ENCODE peak calls at places on chromosome 10, in four cellular contexts. J is CD4-positive, CD25-positive, alpha-beta regulatory T cell; Q is Peyer's patch; R is endodermal cell. O is an unnamed sample. For H3K9me3, the result is how much of the 10 kb centered on the place peaks cover.

GRCh38 chr10:131930586-131931330 is 29.9 kb downstream of the PPP2R2D start:
- DNase-seq in J (no peak), Q (no peak), R (peak), O (no peak)

GRCh38 chr10:102779680-102780079 is 35.9 kb downstream of the WBP1L start:
- DNase-seq in J (no peak), Q (no peak), R (no peak), O (no peak)

GRCh38 chr10:95133997-95134396 is 60.0 kb upstream of the ACSM6 start:
- DNase-seq in J (no peak), Q (no peak), R (no peak), O (no peak)

GRCh38 chr10:43170491-43170890 is 32.2 kb downstream of the CSGALNACT2 start:
- DNase-seq in J (no peak), Q (no peak), R (no peak), O (no peak)

GRCh38 chr10:1404236-1404952 is 332.9 kb downstream of the ADARB2 start:
- DNase-seq in J (no peak), Q (peak), R (peak), O (no peak)

GRCh38 chr10:110860576-110861241 is 11.0 kb upstream of the PDCD4 start:
- DNase-seq in J (peak), Q (peak), R (peak), O (no peak)

GRCh38 chr10:122301055-122301810 is 30.1 kb downstream of the BTBD16 start:
- DNase-seq in J (no peak), Q (no peak), R (no peak), O (peak)

GRCh38 chr10:44311563-44311905 is 73.4 kb downstream of the CXCL12 start:
- DNase-seq in J (no peak), Q (no peak), R (no peak), O (no peak)

GRCh38 chr10:103636996-103637395 is 143.5 kb downstream of the NEURL1 start:
- DNase-seq in J (no peak), Q (no peak), R (no peak), O (no peak)

GRCh38 chr10:47020491-47020890 is 109.3 kb downstream of the PTPN20 start:
- DNase-seq in J (no peak), Q (no peak), R (peak), O (no peak)

GRCh38 chr10:101014966-101015581 is 15.5 kb downstream of the LZTS2 start:
- DNase-seq in J (no peak), Q (no peak), R (no peak), O (no peak)

GRCh38 chr10:99435986-99436633 is 5.7 kb upstream of the GOT1 start:
- DNase-seq in J (no peak), Q (no peak), R (no peak), O (no peak)

GRCh38 chr10:92829042-92829785 is 19.1 kb upstream of the EXOC6 start:
- DNase-seq in J (no peak), Q (no peak), R (peak), O (no peak)

GRCh38 chr10:33334170-33334838 is at the start of gene NRP1:
- DNase-seq in J (no peak), Q (peak), R (peak), O (no peak)

GRCh38 chr10:63093227-63093626 is 39.9 kb upstream of the NRBF2 start:
- DNase-seq in J (no peak), Q (no peak), R (no peak), O (no peak)

GRCh38 chr10:19908991-19909699 is 92.9 kb downstream of the PLXDC2 start:
- DNase-seq in J (no peak), Q (no peak), R (no peak), O (no peak)

GRCh38 chr10:92530421-92530820 is 43.5 kb downstream of the IDE start:
- DNase-seq in J (no peak), Q (no peak), R (no peak), O (no peak)

GRCh38 chr10:43093423-43094090 is 16.7 kb downstream of the RET start:
- DNase-seq in J (no peak), Q (no peak), R (peak), O (no peak)

GRCh38 chr10:32413513-32413912 is 32.4 kb upstream of the CCDC7 start:
- DNase-seq in J (no peak), Q (no peak), R (no peak), O (no peak)

GRCh38 chr10:131002031-131002861 is 309.3 kb downstream of the TCERG1L start:
- DNase-seq in J (no peak), Q (no peak), R (no peak), O (no peak)

GRCh38 chr10:43231523-43232078 is 35.3 kb downstream of the RASGEF1A start:
- DNase-seq in J (no peak), Q (peak), R (peak), O (peak)

GRCh38 chr10:61859786-61860185 is 41.7 kb upstream of the ARID5B start:
- DNase-seq in J (no peak), Q (no peak), R (no peak), O (no peak)

GRCh38 chr10:119663866-119664698 is 12.9 kb downstream of the BAG3 start:
- DNase-seq in J (no peak), Q (peak), R (no peak), O (peak)

GRCh38 chr10:31604141-31604540 is 285.1 kb downstream of the ZEB1 start:
- DNase-seq in J (no peak), Q (no peak), R (no peak), O (no peak)

GRCh38 chr10:119333146-119333792 is 125.9 kb downstream of the GRK5 start:
- DNase-seq in J (no peak), Q (no peak), R (peak), O (no peak)

GRCh38 chr10:69802424-69803161 is 887 bp downstream of the COL13A1 start:
- DNase-seq in J (no peak), Q (no peak), R (peak), O (no peak)

GRCh38 chr10:50991496-50992355 is 82.6 kb upstream of the PRKG1 start:
- DNase-seq in J (no peak), Q (peak), R (peak), O (no peak)

GRCh38 chr10:58796242-58796641 is 283.6 kb downstream of the BICC1 start:
- DNase-seq in J (no peak), Q (no peak), R (peak), O (no peak)

GRCh38 chr10:8840356-8840755 is 785.9 kb downstream of the GATA3 start:
- DNase-seq in J (no peak), Q (no peak), R (peak), O (no peak)
- H3K9me3 ChIP-seq in J (under half), Q (under half), R (under half), O (under half)

GRCh38 chr10:8072211-8072610 is 17.7 kb downstream of the GATA3 start:
- DNase-seq in J (no peak), Q (no peak), R (no peak), O (no peak)
- H3K9me3 ChIP-seq in J (under half), Q (under half), R (under half), O (under half)

GRCh38 chr10:124798364-124798763 is 3.3 kb upstream of the ABRAXAS2 start:
- DNase-seq in J (no peak), Q (no peak), R (no peak), O (no peak)
- H3K9me3 ChIP-seq in J (under half), Q (under half), R (under half), O (under half)

GRCh38 chr10:37682617-37683016 is 174.8 kb downstream of the ZNF248 start:
- DNase-seq in J (no peak), Q (no peak), R (no peak), O (no peak)

GRCh38 chr10:37681617-37681999 is 175.8 kb downstream of the ZNF248 start:
- DNase-seq in J (no peak), Q (no peak), R (no peak), O (no peak)

GRCh38 chr10:37679465-37679864 is 177.9 kb downstream of the ZNF248 start:
- DNase-seq in J (no peak), Q (no peak), R (no peak), O (no peak)

GRCh38 chr10:37680243-37680683 is 177.1 kb downstream of the ZNF248 start:
- DNase-seq in J (no peak), Q (no peak), R (no peak), O (no peak)

GRCh38 chr10:37680716-37681616 is 176.4 kb downstream of the ZNF248 start:
- DNase-seq in J (no peak), Q (no peak), R (no peak), O (no peak)
- H3K9me3 ChIP-seq in J (under half), Q (under half), R (half or more), O (under half)

GRCh38 chr10:48381971-48382370 is 75.5 kb downstream of the MAPK8 start:
- DNase-seq in J (no peak), Q (no peak), R (no peak), O (no peak)

GRCh38 chr10:48383393-48383792 is 76.9 kb downstream of the MAPK8 start:
- DNase-seq in J (no peak), Q (no peak), R (no peak), O (no peak)

GRCh38 chr10:48378675-48379074 is 72.2 kb downstream of the MAPK8 start:
- DNase-seq in J (no peak), Q (no peak), R (no peak), O (no peak)

GRCh38 chr10:48382982-48383381 is 76.5 kb downstream of the MAPK8 start:
- DNase-seq in J (no peak), Q (no peak), R (no peak), O (no peak)

GRCh38 chr10:48377751-48378585 is 71.5 kb downstream of the MAPK8 start:
- DNase-seq in J (no peak), Q (no peak), R (no peak), O (no peak)
- H3K9me3 ChIP-seq in J (under half), Q (under half), R (under half), O (under half)

O was measured in T-helper 17 cell.